ENCODE peak calls at places on chromosomes 3 and 15, in eight cellular contexts. V is RPMI7951, D is left cardiac atrium, Y is GM04503, O is endothelial cell of umbilical vein, U is dorsolateral prefrontal cortex, M is EL, X is NCI-H510A treated with DMSO at 0.1 percent for 48 hours. H is an unnamed sample.

GRCh38 chr3:160684368-160684740 is 7.4 kb downstream of the ARL14 start:
- DNase-seq in U (no peak), O (no peak), Y (no peak), D (no peak), V (no peak), M (no peak), X (no peak), H (no peak)

GRCh38 chr15:79875213-79875612 is 21.6 kb downstream of the MTHFS start:
- DNase-seq in U (no peak), Y (no peak), X (no peak), D (no peak), M (no peak), V (no peak), O (no peak), H (no peak)

GRCh38 chr15:87648278-87648677 is 608.3 kb downstream of the NTRK3 start:
- DNase-seq in O (no peak), M (peak), Y (no peak), V (no peak), U (no peak), X (no peak), D (no peak), H (no peak)

GRCh38 chr3:64008952-64009351 is 14.3 kb downstream of the PSMD6 start:
- DNase-seq in X (no peak), Y (no peak), O (peak), M (peak), V (peak), D (no peak), U (no peak), H (peak)

GRCh38 chr15:60733196-60733595 is 254.3 kb upstream of the ICE2 start:
- DNase-seq in O (no peak), D (no peak), Y (no peak), X (no peak), V (no peak), M (no peak), U (no peak), H (no peak)

GRCh38 chr3:16476636-16477035 is 36.9 kb downstream of the RFTN1 start:
- DNase-seq in V (peak), X (no peak), M (peak), U (no peak), Y (peak), O (peak), D (no peak), H (peak)

GRCh38 chr3:153096611-153097200 is 65.3 kb upstream of the RAP2B start:
- DNase-seq in Y (no peak), O (peak), U (no peak), M (no peak), D (no peak), X (no peak), V (no peak), H (peak)

GRCh38 chr3:80870476-80871041 is 890.9 kb downstream of the GBE1 start:
- DNase-seq in O (no peak), D (no peak), V (no peak), Y (no peak), X (no peak), U (no peak), M (no peak), H (no peak)

GRCh38 chr3:57557088-57557537 is 1.0 kb downstream of the PDE12 start:
- DNase-seq in M (peak), X (no peak), D (no peak), Y (no peak), V (peak), U (no peak), O (peak), H (peak)

GRCh38 chr3:152405915-152406802 is 137.4 kb downstream of the MBNL1 start:
- DNase-seq in V (peak), X (peak), U (no peak), M (peak), D (no peak), Y (peak), O (no peak), H (no peak)

GRCh38 chr3:156211583-156211982 is 91.2 kb downstream of the KCNAB1 start:
- DNase-seq in O (peak), M (peak), V (peak), D (no peak), X (no peak), Y (no peak), U (no peak), H (peak)

GRCh38 chr15:81256916-81257315 is 60.2 kb downstream of the IL16 start:
- DNase-seq in U (no peak), M (peak), O (peak), Y (no peak), X (peak), V (peak), D (no peak), H (peak)

GRCh38 chr3:184355261-184356012 is 6.0 kb downstream of the CLCN2 start:
- DNase-seq in U (no peak), X (no peak), Y (no peak), O (no peak), V (no peak), M (peak), D (no peak), H (no peak)

GRCh38 chr15:92809880-92810361 is 90.2 kb upstream of the CHD2 start:
- DNase-seq in X (peak), O (peak), U (no peak), V (peak), M (peak), D (peak), Y (no peak), H (peak)

GRCh38 chr3:6132684-6133432 is 728.1 kb upstream of the GRM7 start:
- DNase-seq in X (no peak), V (no peak), U (no peak), O (no peak), Y (no peak), D (no peak), M (no peak), H (no peak)

GRCh38 chr3:10340476-10340875 is 19.6 kb upstream of the SEC13 start:
- DNase-seq in V (no peak), X (no peak), U (no peak), D (no peak), M (no peak), Y (no peak), O (no peak), H (no peak)

GRCh38 chr15:23687143-23687470 is at the start of gene NDN:
- DNase-seq in V (peak), X (no peak), D (peak), Y (peak), U (peak), M (peak), O (peak), H (peak)

GRCh38 chr3:125051715-125052581 is 3.8 kb downstream of the HEG1 start:
- DNase-seq in V (peak), D (peak), Y (peak), X (no peak), M (peak), U (no peak), O (peak), H (peak)

GRCh38 chr3:115784739-115785571 is 161.6 kb downstream of the GAP43 start:
- DNase-seq in V (peak), U (no peak), M (peak), Y (peak), X (peak), D (no peak), O (peak), H (peak)

GRCh38 chr3:49007771-49008528 is 759 bp downstream of the WDR6 start:
- DNase-seq in U (peak), Y (peak), M (peak), V (peak), D (peak), O (peak), X (peak), H (peak)

GRCh38 chr3:41683666-41684350 is 278.1 kb downstream of the ULK4 start:
- DNase-seq in M (peak), X (no peak), V (peak), Y (no peak), U (no peak), D (no peak), O (no peak), H (no peak)

GRCh38 chr3:30760040-30760439 is 134.4 kb downstream of the GADL1 start:
- DNase-seq in U (no peak), D (no peak), V (no peak), O (no peak), M (peak), X (no peak), Y (no peak), H (peak)

GRCh38 chr3:30779686-30780287 is 114.7 kb downstream of the GADL1 start:
- DNase-seq in V (peak), D (no peak), U (no peak), X (no peak), O (peak), M (peak), Y (no peak), H (peak)

GRCh38 chr3:153052096-153052460 is 109.9 kb upstream of the RAP2B start:
- DNase-seq in X (no peak), V (peak), Y (peak), U (no peak), O (peak), M (peak), D (peak), H (peak)

GRCh38 chr15:87419341-87419740 is 837.2 kb downstream of the NTRK3 start:
- DNase-seq in D (no peak), M (peak), Y (peak), X (no peak), U (no peak), V (peak), O (no peak), H (no peak)

GRCh38 chr3:185959609-185960517 is 22.0 kb upstream of the TRA2B start:
- DNase-seq in O (peak), U (no peak), X (peak), Y (no peak), D (no peak), M (peak), V (peak), H (peak)

GRCh38 chr3:134667461-134667860 is 16.6 kb upstream of the KY start:
- DNase-seq in X (no peak), O (no peak), U (no peak), Y (no peak), M (no peak), V (no peak), D (no peak), H (no peak)

GRCh38 chr15:85329561-85330421 is 50.6 kb upstream of the AKAP13 start:
- DNase-seq in V (peak), U (no peak), X (no peak), Y (no peak), M (peak), O (no peak), D (no peak), H (no peak)

GRCh38 chr3:146739203-146739671 is 134.1 kb upstream of the PLSCR5 start:
- DNase-seq in X (no peak), M (no peak), O (no peak), U (no peak), V (no peak), D (no peak), Y (no peak), H (no peak)

GRCh38 chr15:81068516-81068915 is 65.6 kb upstream of the CFAP161 start:
- DNase-seq in Y (no peak), M (no peak), V (no peak), X (no peak), D (no peak), U (no peak), O (peak), H (peak)

GRCh38 chr3:49030331-49030730 is 1.1 kb upstream of the IMPDH2 start:
- DNase-seq in Y (no peak), V (no peak), M (no peak), O (no peak), U (no peak), X (no peak), D (no peak), H (no peak)

GRCh38 chr3:24343084-24343783 is 151.4 kb downstream of the THRB start:
- DNase-seq in O (no peak), M (peak), D (no peak), V (peak), U (no peak), X (no peak), Y (no peak), H (no peak)

GRCh38 chr15:70559223-70559823 is 204.0 kb downstream of the UACA start:
- DNase-seq in D (peak), X (no peak), M (peak), U (no peak), O (peak), V (peak), Y (no peak), H (peak)

GRCh38 chr3:28077566-28077965 is 163.9 kb upstream of the CMC1 start:
- DNase-seq in Y (peak), U (no peak), O (peak), M (peak), V (peak), D (peak), X (no peak), H (peak)

GRCh38 chr3:36480916-36481648 is 100.8 kb downstream of the STAC start:
- DNase-seq in X (no peak), M (peak), D (no peak), O (no peak), U (no peak), Y (peak), V (no peak), H (no peak)

GRCh38 chr3:134937256-134938023 is 142.4 kb downstream of the EPHB1 start:
- DNase-seq in D (no peak), Y (no peak), X (no peak), V (peak), O (no peak), M (no peak), U (no peak), H (peak)